ENCODE peak calls at places on chromosomes 2 and 18, in six cellular contexts. K, A, Y, H, S and U are unnamed samples.
A peak's percentile ranks its signal among the peaks of the same experiment; 100 is the strongest.

GRCh38 chr18:49723648-49724180 is 89.6 kb downstream of the ACAA2 start:
- DNase-seq in K (no peak), A (peak; percentile 3), Y (no peak), H (no peak), S (peak; percentile 54), U (peak; percentile 16)

GRCh38 chr2:200590090-200590489 is 4.3 kb downstream of the AOX1 start:
- DNase-seq in K (no peak), A (no peak), Y (no peak), H (no peak), S (no peak), U (no peak)

GRCh38 chr2:226256237-226256636 is 543.4 kb downstream of the IRS1 start:
- DNase-seq in K (no peak), A (peak; percentile 86), Y (no peak), H (no peak), S (peak; percentile 81), U (peak; percentile 98)

GRCh38 chr2:240400319-240401161 is 34.9 kb upstream of the GPC1 start:
- DNase-seq in K (no peak), A (no peak), Y (no peak), H (no peak), S (no peak), U (no peak)

GRCh38 chr2:118779362-118779761 is 68.1 kb downstream of the EN1 start:
- DNase-seq in K (no peak), A (no peak), Y (no peak), H (no peak), S (no peak), U (no peak)

GRCh38 chr18:53991805-53992204 is 232.7 kb downstream of the MBD2 start:
- DNase-seq in K (no peak), A (no peak), Y (no peak), H (no peak), S (peak; percentile 53), U (peak; percentile 54)

GRCh38 chr18:50061876-50062517 is 132.9 kb downstream of the MYO5B start:
- DNase-seq in K (no peak), A (no peak), Y (no peak), H (no peak), S (no peak), U (peak; percentile 22)

GRCh38 chr2:120904379-120904778 is 168.7 kb downstream of the GLI2 start:
- DNase-seq in K (no peak), A (no peak), Y (no peak), H (no peak), S (no peak), U (no peak)

GRCh38 chr18:63677490-63678225 is 16.0 kb upstream of the SERPINB3 start:
- DNase-seq in K (no peak), A (no peak), Y (no peak), H (no peak), S (no peak), U (peak; percentile 23)

GRCh38 chr2:227509824-227510619 is 38.1 kb downstream of the AGFG1 start:
- DNase-seq in K (no peak), A (peak; percentile 65), Y (no peak), H (no peak), S (peak; percentile 33), U (peak; percentile 88)

GRCh38 chr2:134852518-134852917 is 14.1 kb downstream of the ACMSD start:
- DNase-seq in K (no peak), A (peak; percentile 2), Y (no peak), H (no peak), S (no peak), U (no peak)

GRCh38 chr18:72652990-72653593 is 109.0 kb upstream of the CBLN2 start:
- DNase-seq in K (no peak), A (no peak), Y (peak; percentile 29), H (no peak), S (peak; percentile 23), U (peak; percentile 52)